ENCODE peak calls at places on chromosomes 16 and 17, in ten cellular contexts. One of them, this sample, is unnamed.

GRCh38 chr17:78529871-78530670 is 47.1 kb downstream of the DNAH17 start:
- DNase-seq in T-cell: no peak
- DNase-seq in naive thymus-derived CD4-positive, alpha-beta T cell: no peak
- DNase-seq in NCI-H1694 treated with DMSO at 0.1 percent for 48 hours: peak
- DNase-seq in activated effector memory CD4-positive, alpha-beta T cell treated with anti-CD3 and anti-CD28 coated beads, Interleukin-2, amount 50 U/mL, for 16 hours: peak
- DNase-seq in stimulated activated CD4-positive, alpha-beta T cell treated with anti-CD3 and anti-CD28 coated beads, TNF-alpha, amount 100 ng/mL, for 24 hours: no peak
- DNase-seq in astrocyte of the spinal cord: no peak
- DNase-seq in breast epithelium: no peak
- DNase-seq in NCI-H446: peak
- DNase-seq in HCT116: no peak
- DNase-seq in this sample: no peak

GRCh38 chr17:48202945-48203344 is 95.4 kb downstream of the SNX11 start:
- DNase-seq in T-cell: no peak
- DNase-seq in naive thymus-derived CD4-positive, alpha-beta T cell: no peak
- DNase-seq in NCI-H1694 treated with DMSO at 0.1 percent for 48 hours: no peak
- DNase-seq in activated effector memory CD4-positive, alpha-beta T cell treated with anti-CD3 and anti-CD28 coated beads, Interleukin-2, amount 50 U/mL, for 16 hours: no peak
- DNase-seq in stimulated activated CD4-positive, alpha-beta T cell treated with anti-CD3 and anti-CD28 coated beads, TNF-alpha, amount 100 ng/mL, for 24 hours: no peak
- DNase-seq in astrocyte of the spinal cord: no peak
- DNase-seq in breast epithelium: no peak
- DNase-seq in NCI-H446: no peak
- DNase-seq in HCT116: no peak
- DNase-seq in this sample: no peak

GRCh38 chr16:29744541-29745101 is 1.2 kb downstream of the C16orf54 start:
- DNase-seq in T-cell: no peak
- DNase-seq in naive thymus-derived CD4-positive, alpha-beta T cell: no peak
- DNase-seq in NCI-H1694 treated with DMSO at 0.1 percent for 48 hours: no peak
- DNase-seq in activated effector memory CD4-positive, alpha-beta T cell treated with anti-CD3 and anti-CD28 coated beads, Interleukin-2, amount 50 U/mL, for 16 hours: no peak
- DNase-seq in stimulated activated CD4-positive, alpha-beta T cell treated with anti-CD3 and anti-CD28 coated beads, TNF-alpha, amount 100 ng/mL, for 24 hours: no peak
- DNase-seq in astrocyte of the spinal cord: no peak
- DNase-seq in breast epithelium: no peak
- DNase-seq in NCI-H446: no peak
- DNase-seq in HCT116: no peak
- DNase-seq in this sample: no peak

GRCh38 chr17:27332485-27333409 is 38.8 kb downstream of the WSB1 start:
- DNase-seq in T-cell: peak
- DNase-seq in naive thymus-derived CD4-positive, alpha-beta T cell: peak
- DNase-seq in NCI-H1694 treated with DMSO at 0.1 percent for 48 hours: peak
- DNase-seq in activated effector memory CD4-positive, alpha-beta T cell treated with anti-CD3 and anti-CD28 coated beads, Interleukin-2, amount 50 U/mL, for 16 hours: peak
- DNase-seq in stimulated activated CD4-positive, alpha-beta T cell treated with anti-CD3 and anti-CD28 coated beads, TNF-alpha, amount 100 ng/mL, for 24 hours: peak
- DNase-seq in astrocyte of the spinal cord: peak
- DNase-seq in breast epithelium: peak
- DNase-seq in NCI-H446: peak
- DNase-seq in HCT116: peak
- DNase-seq in this sample: peak

GRCh38 chr17:29241015-29241963 is 5.4 kb upstream of the CRYBA1 start:
- DNase-seq in T-cell: no peak
- DNase-seq in naive thymus-derived CD4-positive, alpha-beta T cell: no peak
- DNase-seq in NCI-H1694 treated with DMSO at 0.1 percent for 48 hours: no peak
- DNase-seq in activated effector memory CD4-positive, alpha-beta T cell treated with anti-CD3 and anti-CD28 coated beads, Interleukin-2, amount 50 U/mL, for 16 hours: no peak
- DNase-seq in stimulated activated CD4-positive, alpha-beta T cell treated with anti-CD3 and anti-CD28 coated beads, TNF-alpha, amount 100 ng/mL, for 24 hours: peak
- DNase-seq in astrocyte of the spinal cord: peak
- DNase-seq in breast epithelium: no peak
- DNase-seq in NCI-H446: peak
- DNase-seq in HCT116: peak
- DNase-seq in this sample: no peak

GRCh38 chr16:17437142-17437720 is 33.5 kb downstream of the XYLT1 start:
- DNase-seq in T-cell: no peak
- DNase-seq in naive thymus-derived CD4-positive, alpha-beta T cell: no peak
- DNase-seq in NCI-H1694 treated with DMSO at 0.1 percent for 48 hours: no peak
- DNase-seq in activated effector memory CD4-positive, alpha-beta T cell treated with anti-CD3 and anti-CD28 coated beads, Interleukin-2, amount 50 U/mL, for 16 hours: no peak
- DNase-seq in stimulated activated CD4-positive, alpha-beta T cell treated with anti-CD3 and anti-CD28 coated beads, TNF-alpha, amount 100 ng/mL, for 24 hours: no peak
- DNase-seq in astrocyte of the spinal cord: no peak
- DNase-seq in breast epithelium: no peak
- DNase-seq in NCI-H446: no peak
- DNase-seq in HCT116: no peak
- DNase-seq in this sample: no peak

GRCh38 chr17:75338335-75338734 is 49.1 kb upstream of the SLC25A19 start:
- DNase-seq in T-cell: no peak
- DNase-seq in naive thymus-derived CD4-positive, alpha-beta T cell: peak
- DNase-seq in NCI-H1694 treated with DMSO at 0.1 percent for 48 hours: no peak
- DNase-seq in activated effector memory CD4-positive, alpha-beta T cell treated with anti-CD3 and anti-CD28 coated beads, Interleukin-2, amount 50 U/mL, for 16 hours: no peak
- DNase-seq in stimulated activated CD4-positive, alpha-beta T cell treated with anti-CD3 and anti-CD28 coated beads, TNF-alpha, amount 100 ng/mL, for 24 hours: no peak
- DNase-seq in astrocyte of the spinal cord: no peak
- DNase-seq in breast epithelium: no peak
- DNase-seq in NCI-H446: no peak
- DNase-seq in HCT116: no peak
- DNase-seq in this sample: no peak

GRCh38 chr17:71636644-71637043 is 484.2 kb upstream of the SOX9 start:
- DNase-seq in T-cell: no peak
- DNase-seq in naive thymus-derived CD4-positive, alpha-beta T cell: no peak
- DNase-seq in NCI-H1694 treated with DMSO at 0.1 percent for 48 hours: no peak
- DNase-seq in activated effector memory CD4-positive, alpha-beta T cell treated with anti-CD3 and anti-CD28 coated beads, Interleukin-2, amount 50 U/mL, for 16 hours: no peak
- DNase-seq in stimulated activated CD4-positive, alpha-beta T cell treated with anti-CD3 and anti-CD28 coated beads, TNF-alpha, amount 100 ng/mL, for 24 hours: no peak
- DNase-seq in astrocyte of the spinal cord: no peak
- DNase-seq in breast epithelium: no peak
- DNase-seq in NCI-H446: no peak
- DNase-seq in HCT116: no peak
- DNase-seq in this sample: no peak

GRCh38 chr17:63567229-63567628 is 17.0 kb downstream of the DCAF7 start:
- DNase-seq in T-cell: no peak
- DNase-seq in naive thymus-derived CD4-positive, alpha-beta T cell: no peak
- DNase-seq in NCI-H1694 treated with DMSO at 0.1 percent for 48 hours: no peak
- DNase-seq in activated effector memory CD4-positive, alpha-beta T cell treated with anti-CD3 and anti-CD28 coated beads, Interleukin-2, amount 50 U/mL, for 16 hours: no peak
- DNase-seq in stimulated activated CD4-positive, alpha-beta T cell treated with anti-CD3 and anti-CD28 coated beads, TNF-alpha, amount 100 ng/mL, for 24 hours: no peak
- DNase-seq in astrocyte of the spinal cord: no peak
- DNase-seq in breast epithelium: no peak
- DNase-seq in NCI-H446: no peak
- DNase-seq in HCT116: no peak
- DNase-seq in this sample: no peak

GRCh38 chr17:63423251-63423950 is 22.7 kb downstream of the CYB561 start:
- DNase-seq in T-cell: no peak
- DNase-seq in naive thymus-derived CD4-positive, alpha-beta T cell: no peak
- DNase-seq in NCI-H1694 treated with DMSO at 0.1 percent for 48 hours: no peak
- DNase-seq in activated effector memory CD4-positive, alpha-beta T cell treated with anti-CD3 and anti-CD28 coated beads, Interleukin-2, amount 50 U/mL, for 16 hours: no peak
- DNase-seq in stimulated activated CD4-positive, alpha-beta T cell treated with anti-CD3 and anti-CD28 coated beads, TNF-alpha, amount 100 ng/mL, for 24 hours: no peak
- DNase-seq in astrocyte of the spinal cord: no peak
- DNase-seq in breast epithelium: no peak
- DNase-seq in NCI-H446: no peak
- DNase-seq in HCT116: no peak
- DNase-seq in this sample: no peak

GRCh38 chr17:30208214-30208613 is 27.3 kb downstream of the SLC6A4 start:
- DNase-seq in T-cell: no peak
- DNase-seq in naive thymus-derived CD4-positive, alpha-beta T cell: no peak
- DNase-seq in NCI-H1694 treated with DMSO at 0.1 percent for 48 hours: no peak
- DNase-seq in activated effector memory CD4-positive, alpha-beta T cell treated with anti-CD3 and anti-CD28 coated beads, Interleukin-2, amount 50 U/mL, for 16 hours: no peak
- DNase-seq in stimulated activated CD4-positive, alpha-beta T cell treated with anti-CD3 and anti-CD28 coated beads, TNF-alpha, amount 100 ng/mL, for 24 hours: no peak
- DNase-seq in astrocyte of the spinal cord: no peak
- DNase-seq in breast epithelium: no peak
- DNase-seq in NCI-H446: no peak
- DNase-seq in HCT116: no peak
- DNase-seq in this sample: no peak

GRCh38 chr16:48918520-48919258 is 308.7 kb upstream of the N4BP1 start:
- DNase-seq in T-cell: no peak
- DNase-seq in naive thymus-derived CD4-positive, alpha-beta T cell: no peak
- DNase-seq in NCI-H1694 treated with DMSO at 0.1 percent for 48 hours: no peak
- DNase-seq in activated effector memory CD4-positive, alpha-beta T cell treated with anti-CD3 and anti-CD28 coated beads, Interleukin-2, amount 50 U/mL, for 16 hours: no peak
- DNase-seq in stimulated activated CD4-positive, alpha-beta T cell treated with anti-CD3 and anti-CD28 coated beads, TNF-alpha, amount 100 ng/mL, for 24 hours: no peak
- DNase-seq in astrocyte of the spinal cord: no peak
- DNase-seq in breast epithelium: no peak
- DNase-seq in NCI-H446: no peak
- DNase-seq in HCT116: peak
- DNase-seq in this sample: no peak

GRCh38 chr17:62980842-62981241 is 14.8 kb downstream of the TANC2 start:
- DNase-seq in T-cell: no peak
- DNase-seq in naive thymus-derived CD4-positive, alpha-beta T cell: no peak
- DNase-seq in NCI-H1694 treated with DMSO at 0.1 percent for 48 hours: no peak
- DNase-seq in activated effector memory CD4-positive, alpha-beta T cell treated with anti-CD3 and anti-CD28 coated beads, Interleukin-2, amount 50 U/mL, for 16 hours: no peak
- DNase-seq in stimulated activated CD4-positive, alpha-beta T cell treated with anti-CD3 and anti-CD28 coated beads, TNF-alpha, amount 100 ng/mL, for 24 hours: no peak
- DNase-seq in astrocyte of the spinal cord: no peak
- DNase-seq in breast epithelium: no peak
- DNase-seq in NCI-H446: no peak
- DNase-seq in HCT116: no peak
- DNase-seq in this sample: no peak

GRCh38 chr17:45869676-45870341 is 24.5 kb upstream of the MAPT start:
- DNase-seq in T-cell: no peak
- DNase-seq in naive thymus-derived CD4-positive, alpha-beta T cell: no peak
- DNase-seq in NCI-H1694 treated with DMSO at 0.1 percent for 48 hours: no peak
- DNase-seq in activated effector memory CD4-positive, alpha-beta T cell treated with anti-CD3 and anti-CD28 coated beads, Interleukin-2, amount 50 U/mL, for 16 hours: no peak
- DNase-seq in stimulated activated CD4-positive, alpha-beta T cell treated with anti-CD3 and anti-CD28 coated beads, TNF-alpha, amount 100 ng/mL, for 24 hours: no peak
- DNase-seq in astrocyte of the spinal cord: no peak
- DNase-seq in breast epithelium: no peak
- DNase-seq in NCI-H446: no peak
- DNase-seq in HCT116: no peak
- DNase-seq in this sample: no peak

GRCh38 chr17:31825961-31826691 is 32.9 kb downstream of the COPRS start:
- DNase-seq in T-cell: no peak
- DNase-seq in naive thymus-derived CD4-positive, alpha-beta T cell: no peak
- DNase-seq in NCI-H1694 treated with DMSO at 0.1 percent for 48 hours: peak
- DNase-seq in activated effector memory CD4-positive, alpha-beta T cell treated with anti-CD3 and anti-CD28 coated beads, Interleukin-2, amount 50 U/mL, for 16 hours: no peak
- DNase-seq in stimulated activated CD4-positive, alpha-beta T cell treated with anti-CD3 and anti-CD28 coated beads, TNF-alpha, amount 100 ng/mL, for 24 hours: no peak
- DNase-seq in astrocyte of the spinal cord: no peak
- DNase-seq in breast epithelium: no peak
- DNase-seq in NCI-H446: peak
- DNase-seq in HCT116: no peak
- DNase-seq in this sample: no peak

GRCh38 chr17:21104608-21105007 is 22.2 kb upstream of the DHRS7B start:
- DNase-seq in T-cell: no peak
- DNase-seq in naive thymus-derived CD4-positive, alpha-beta T cell: no peak
- DNase-seq in NCI-H1694 treated with DMSO at 0.1 percent for 48 hours: no peak
- DNase-seq in activated effector memory CD4-positive, alpha-beta T cell treated with anti-CD3 and anti-CD28 coated beads, Interleukin-2, amount 50 U/mL, for 16 hours: no peak
- DNase-seq in stimulated activated CD4-positive, alpha-beta T cell treated with anti-CD3 and anti-CD28 coated beads, TNF-alpha, amount 100 ng/mL, for 24 hours: no peak
- DNase-seq in astrocyte of the spinal cord: no peak
- DNase-seq in breast epithelium: no peak
- DNase-seq in NCI-H446: no peak
- DNase-seq in HCT116: no peak
- DNase-seq in this sample: no peak

GRCh38 chr16:2860826-2861567 is 3.0 kb upstream of the PRSS22 start:
- DNase-seq in T-cell: no peak
- DNase-seq in naive thymus-derived CD4-positive, alpha-beta T cell: no peak
- DNase-seq in NCI-H1694 treated with DMSO at 0.1 percent for 48 hours: no peak
- DNase-seq in activated effector memory CD4-positive, alpha-beta T cell treated with anti-CD3 and anti-CD28 coated beads, Interleukin-2, amount 50 U/mL, for 16 hours: no peak
- DNase-seq in stimulated activated CD4-positive, alpha-beta T cell treated with anti-CD3 and anti-CD28 coated beads, TNF-alpha, amount 100 ng/mL, for 24 hours: no peak
- DNase-seq in astrocyte of the spinal cord: no peak
- DNase-seq in breast epithelium: no peak
- DNase-seq in NCI-H446: peak
- DNase-seq in HCT116: no peak
- DNase-seq in this sample: no peak

GRCh38 chr16:3036726-3037315 is at the start of gene BICDL2:
- DNase-seq in T-cell: no peak
- DNase-seq in naive thymus-derived CD4-positive, alpha-beta T cell: no peak
- DNase-seq in NCI-H1694 treated with DMSO at 0.1 percent for 48 hours: no peak
- DNase-seq in activated effector memory CD4-positive, alpha-beta T cell treated with anti-CD3 and anti-CD28 coated beads, Interleukin-2, amount 50 U/mL, for 16 hours: no peak
- DNase-seq in stimulated activated CD4-positive, alpha-beta T cell treated with anti-CD3 and anti-CD28 coated beads, TNF-alpha, amount 100 ng/mL, for 24 hours: no peak
- DNase-seq in astrocyte of the spinal cord: no peak
- DNase-seq in breast epithelium: no peak
- DNase-seq in NCI-H446: no peak
- DNase-seq in HCT116: no peak
- DNase-seq in this sample: no peak

GRCh38 chr17:73640691-73641090 is 3.6 kb downstream of the SDK2 start:
- DNase-seq in T-cell: no peak
- DNase-seq in naive thymus-derived CD4-positive, alpha-beta T cell: no peak
- DNase-seq in NCI-H1694 treated with DMSO at 0.1 percent for 48 hours: no peak
- DNase-seq in activated effector memory CD4-positive, alpha-beta T cell treated with anti-CD3 and anti-CD28 coated beads, Interleukin-2, amount 50 U/mL, for 16 hours: peak
- DNase-seq in stimulated activated CD4-positive, alpha-beta T cell treated with anti-CD3 and anti-CD28 coated beads, TNF-alpha, amount 100 ng/mL, for 24 hours: no peak
- DNase-seq in astrocyte of the spinal cord: no peak
- DNase-seq in breast epithelium: no peak
- DNase-seq in NCI-H446: no peak
- DNase-seq in HCT116: no peak
- DNase-seq in this sample: no peak

GRCh38 chr17:9645858-9646555 is 690 bp downstream of the USP43 start:
- DNase-seq in T-cell: peak
- DNase-seq in naive thymus-derived CD4-positive, alpha-beta T cell: no peak
- DNase-seq in NCI-H1694 treated with DMSO at 0.1 percent for 48 hours: no peak
- DNase-seq in activated effector memory CD4-positive, alpha-beta T cell treated with anti-CD3 and anti-CD28 coated beads, Interleukin-2, amount 50 U/mL, for 16 hours: no peak
- DNase-seq in stimulated activated CD4-positive, alpha-beta T cell treated with anti-CD3 and anti-CD28 coated beads, TNF-alpha, amount 100 ng/mL, for 24 hours: peak
- DNase-seq in astrocyte of the spinal cord: peak
- DNase-seq in breast epithelium: peak
- DNase-seq in NCI-H446: no peak
- DNase-seq in HCT116: peak
- DNase-seq in this sample: no peak

GRCh38 chr17:6232768-6233130 is 162.6 kb downstream of the WSCD1 start:
- DNase-seq in T-cell: no peak
- DNase-seq in naive thymus-derived CD4-positive, alpha-beta T cell: no peak
- DNase-seq in NCI-H1694 treated with DMSO at 0.1 percent for 48 hours: no peak
- DNase-seq in activated effector memory CD4-positive, alpha-beta T cell treated with anti-CD3 and anti-CD28 coated beads, Interleukin-2, amount 50 U/mL, for 16 hours: no peak
- DNase-seq in stimulated activated CD4-positive, alpha-beta T cell treated with anti-CD3 and anti-CD28 coated beads, TNF-alpha, amount 100 ng/mL, for 24 hours: no peak
- DNase-seq in astrocyte of the spinal cord: no peak
- DNase-seq in breast epithelium: no peak
- DNase-seq in NCI-H446: no peak
- DNase-seq in HCT116: no peak
- DNase-seq in this sample: no peak

GRCh38 chr16:69105501-69106361 is at the start of gene HAS3:
- DNase-seq in T-cell: no peak
- DNase-seq in naive thymus-derived CD4-positive, alpha-beta T cell: no peak
- DNase-seq in NCI-H1694 treated with DMSO at 0.1 percent for 48 hours: peak
- DNase-seq in activated effector memory CD4-positive, alpha-beta T cell treated with anti-CD3 and anti-CD28 coated beads, Interleukin-2, amount 50 U/mL, for 16 hours: peak
- DNase-seq in stimulated activated CD4-positive, alpha-beta T cell treated with anti-CD3 and anti-CD28 coated beads, TNF-alpha, amount 100 ng/mL, for 24 hours: peak
- DNase-seq in astrocyte of the spinal cord: peak
- DNase-seq in breast epithelium: no peak
- DNase-seq in NCI-H446: peak
- DNase-seq in HCT116: peak
- DNase-seq in this sample: no peak

GRCh38 chr17:65365209-65365608 is 196.2 kb downstream of the AXIN2 start:
- DNase-seq in T-cell: no peak
- DNase-seq in naive thymus-derived CD4-positive, alpha-beta T cell: no peak
- DNase-seq in NCI-H1694 treated with DMSO at 0.1 percent for 48 hours: no peak
- DNase-seq in activated effector memory CD4-positive, alpha-beta T cell treated with anti-CD3 and anti-CD28 coated beads, Interleukin-2, amount 50 U/mL, for 16 hours: no peak
- DNase-seq in stimulated activated CD4-positive, alpha-beta T cell treated with anti-CD3 and anti-CD28 coated beads, TNF-alpha, amount 100 ng/mL, for 24 hours: no peak
- DNase-seq in astrocyte of the spinal cord: no peak
- DNase-seq in breast epithelium: no peak
- DNase-seq in NCI-H446: no peak
- DNase-seq in HCT116: no peak
- DNase-seq in this sample: no peak

GRCh38 chr16:26491962-26492361 is 574.8 kb upstream of the C16orf82 start:
- DNase-seq in T-cell: no peak
- DNase-seq in naive thymus-derived CD4-positive, alpha-beta T cell: no peak
- DNase-seq in NCI-H1694 treated with DMSO at 0.1 percent for 48 hours: no peak
- DNase-seq in activated effector memory CD4-positive, alpha-beta T cell treated with anti-CD3 and anti-CD28 coated beads, Interleukin-2, amount 50 U/mL, for 16 hours: no peak
- DNase-seq in stimulated activated CD4-positive, alpha-beta T cell treated with anti-CD3 and anti-CD28 coated beads, TNF-alpha, amount 100 ng/mL, for 24 hours: no peak
- DNase-seq in astrocyte of the spinal cord: no peak
- DNase-seq in breast epithelium: no peak
- DNase-seq in NCI-H446: no peak
- DNase-seq in HCT116: no peak
- DNase-seq in this sample: no peak

GRCh38 chr17:57751971-57752905 is 7.1 kb upstream of the CCDC182 start:
- DNase-seq in T-cell: no peak
- DNase-seq in naive thymus-derived CD4-positive, alpha-beta T cell: no peak
- DNase-seq in NCI-H1694 treated with DMSO at 0.1 percent for 48 hours: no peak
- DNase-seq in activated effector memory CD4-positive, alpha-beta T cell treated with anti-CD3 and anti-CD28 coated beads, Interleukin-2, amount 50 U/mL, for 16 hours: no peak
- DNase-seq in stimulated activated CD4-positive, alpha-beta T cell treated with anti-CD3 and anti-CD28 coated beads, TNF-alpha, amount 100 ng/mL, for 24 hours: no peak
- DNase-seq in astrocyte of the spinal cord: no peak
- DNase-seq in breast epithelium: no peak
- DNase-seq in NCI-H446: no peak
- DNase-seq in HCT116: no peak
- DNase-seq in this sample: no peak

This sample was measured in T-helper 9 cell.